ENCODE peak calls at places on chromosome 11, in four cellular contexts. Q is pancreas, G is hepatocyte, D is nephron progenitor cell. C is an unnamed sample.

GRCh38 chr11:43360361-43361032 is 1.8 kb downstream of the TTC17 start:
- DNase-seq in G (peak), Q (no peak), D (no peak), C (no peak)

GRCh38 chr11:34345012-34345804 is 12.6 kb downstream of the ABTB2 start:
- DNase-seq in Q (no peak), D (no peak), G (peak), C (no peak)

GRCh38 chr11:1854949-1855885 is 2.3 kb downstream of the LSP1 start:
- DNase-seq in D (no peak), Q (peak), G (no peak), C (peak)

GRCh38 chr11:94134651-94135512 is 6.2 kb downstream of the PANX1 start:
- DNase-seq in G (peak), D (no peak), Q (no peak), C (peak)

GRCh38 chr11:67384851-67385366 is 6.9 kb upstream of the RAD9A start:
- DNase-seq in D (no peak), G (no peak), Q (no peak), C (no peak)

GRCh38 chr11:124915541-124916369 is 3.3 kb upstream of the HEPN1 start:
- DNase-seq in Q (no peak), D (no peak), G (no peak), C (no peak)

GRCh38 chr11:117875397-117876048 is 935 bp downstream of the FXYD6 start:
- DNase-seq in G (no peak), D (no peak), Q (no peak), C (no peak)

GRCh38 chr11:1034001-1034400 is 2.5 kb downstream of the MUC6 start:
- DNase-seq in D (no peak), G (no peak), Q (peak), C (no peak)

GRCh38 chr11:58222730-58223129 is 6.0 kb downstream of the OR10Q1 start:
- DNase-seq in Q (no peak), G (no peak), D (no peak), C (no peak)

GRCh38 chr11:118917488-118918127 is 8.1 kb downstream of the BCL9L start:
- DNase-seq in G (peak), D (no peak), Q (peak), C (no peak)

GRCh38 chr11:2269601-2270321 is 627 bp downstream of the ASCL2 start:
- DNase-seq in Q (no peak), D (peak), G (peak), C (no peak)

GRCh38 chr11:60913793-60914619 is at the start of gene TMEM109:
- DNase-seq in Q (peak), G (peak), D (peak), C (peak)

GRCh38 chr11:23585700-23586099 is 725.4 kb upstream of the CCDC179 start:
- DNase-seq in Q (no peak), D (no peak), G (no peak), C (no peak)

GRCh38 chr11:129375731-129376657 is at the start of gene BARX2:
- DNase-seq in Q (peak), D (peak), G (peak), C (peak)

GRCh38 chr11:20731676-20732075 is 62.3 kb downstream of the NELL1 start:
- DNase-seq in G (no peak), Q (no peak), D (no peak), C (no peak)

GRCh38 chr11:132944557-132944920 is 587.8 kb downstream of the OPCML start:
- DNase-seq in D (peak), G (no peak), Q (no peak), C (no peak)

GRCh38 chr11:9855579-9856260 is 191.8 kb downstream of the SWAP70 start:
- DNase-seq in Q (no peak), D (no peak), G (no peak), C (no peak)

GRCh38 chr11:104946907-104947306 is 21.5 kb downstream of the CASP4 start:
- DNase-seq in G (peak), D (no peak), Q (no peak), C (peak)

GRCh38 chr11:126992804-126993111 is 7.8 kb downstream of the KIRREL3 start:
- DNase-seq in Q (no peak), G (no peak), D (no peak), C (no peak)

GRCh38 chr11:28932940-28933339 is 824.8 kb downstream of the METTL15 start:
- DNase-seq in G (no peak), Q (no peak), D (no peak), C (no peak)

GRCh38 chr11:73206751-73207280 is 11.3 kb upstream of the P2RY2 start:
- DNase-seq in D (no peak), G (no peak), Q (no peak), C (no peak)

GRCh38 chr11:76578655-76579046 is 91.9 kb downstream of the LRRC32 start:
- DNase-seq in D (peak), G (peak), Q (no peak), C (no peak)

GRCh38 chr11:1763336-1763795 is 361 bp downstream of the CTSD start:
- DNase-seq in G (no peak), D (no peak), Q (no peak), C (peak)

GRCh38 chr11:79100093-79100704 is 340.6 kb downstream of the TENM4 start:
- DNase-seq in D (peak), G (peak), Q (no peak), C (peak)

GRCh38 chr11:115676768-115677167 is 172.6 kb upstream of the CADM1 start:
- DNase-seq in Q (no peak), G (no peak), D (no peak), C (no peak)

GRCh38 chr11:8440649-8441048 is 153.4 kb downstream of the STK33 start:
- DNase-seq in D (no peak), G (no peak), Q (no peak), C (no peak)
- TF ChIP-seq CTCF in D (no peak), G (no peak), Q (no peak), C (no peak)

DNA sequence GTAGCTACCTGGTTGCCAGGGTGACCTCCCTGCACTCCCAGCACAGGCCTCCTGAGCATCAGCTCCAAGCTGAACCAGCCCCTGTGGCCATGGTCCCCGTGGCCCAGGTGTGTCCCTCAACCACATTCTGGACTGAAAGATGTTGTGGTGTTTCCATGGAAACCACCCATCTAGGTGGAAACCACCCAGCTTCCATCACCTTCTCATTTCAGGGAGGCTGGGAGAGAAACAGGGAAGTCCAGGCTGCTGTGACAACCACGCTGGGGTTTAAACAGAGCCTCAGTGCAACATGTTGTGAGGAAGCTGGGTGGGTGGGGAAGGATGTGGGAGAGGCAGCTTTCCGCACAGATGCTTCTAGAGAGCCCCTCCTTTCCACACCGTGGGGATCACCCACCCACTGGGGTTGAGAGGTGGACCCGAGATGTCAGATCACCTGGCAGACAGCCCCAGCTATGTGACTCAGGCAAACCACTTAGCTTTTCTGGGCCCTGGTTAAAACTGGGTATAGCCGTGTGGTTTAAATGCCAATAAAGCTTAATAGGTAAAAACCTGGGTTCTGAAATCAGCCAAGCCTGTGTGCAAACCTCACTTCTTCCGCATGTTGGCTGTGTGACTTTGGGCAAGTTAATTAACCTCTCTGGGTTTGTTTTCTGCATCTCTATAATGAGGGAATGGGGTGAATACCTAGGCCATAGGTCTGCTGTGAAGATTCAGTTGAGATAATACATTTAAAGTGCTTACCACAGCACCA is 46.4 kb downstream of the CD82 start:
- DNase-seq in G (no peak), Q (no peak), D (no peak), C (peak)
- TF ChIP-seq CTCF in G (no peak), Q (no peak), D (no peak), C (no peak)

GRCh38 chr11:5553347-5553746 is 5.0 kb upstream of the OR52H1 start:
- DNase-seq in D (no peak), Q (no peak), G (no peak), C (no peak)
- TF ChIP-seq CTCF in D (no peak), Q (no peak), G (peak), C (no peak)

GRCh38 chr11:65013692-65014145 is 241 bp upstream of the ARL2 start:
- DNase-seq in G (peak), D (peak), Q (peak), C (peak)
- TF ChIP-seq CTCF in G (peak), D (peak), Q (no peak), C (peak)